ENCODE peak calls at places on chromosomes 13 and 19, in seven cellular contexts. H is T follicular helper cell; G is hepatocyte; P is GM23248; I is stimulated activated CD4-positive, alpha-beta T cell treated with anti-CD3 and anti-CD28 coated beads, Interleukin-4, amount 100 ng/mL, for 24 hours; S is effector memory CD8-positive, alpha-beta T cell; C is EL. L is an unnamed sample.

GRCh38 chr13:51122868-51123267 is 11.8 kb upstream of the C13orf42 start:
- DNase-seq in I (peak), G (peak), H (no peak), C (no peak), P (no peak), S (no peak), L (no peak)

GRCh38 chr19:47637550-47637949 is 28.6 kb downstream of the BICRA start:
- DNase-seq in C (peak), H (no peak), G (no peak), S (no peak), I (no peak), P (peak), L (no peak)

GRCh38 chr19:6877766-6878165 is 9.6 kb upstream of the ADGRE1 start:
- DNase-seq in C (no peak), I (no peak), P (no peak), G (no peak), H (no peak), S (no peak), L (no peak)

GRCh38 chr13:24149306-24150032 is 11.1 kb upstream of the SPATA13 start:
- DNase-seq in P (peak), G (no peak), C (peak), S (no peak), H (no peak), I (no peak), L (no peak)

GRCh38 chr13:43464578-43465264 is 322.1 kb downstream of the ENOX1 start:
- DNase-seq in S (no peak), C (no peak), H (no peak), P (no peak), I (no peak), G (no peak), L (no peak)

GRCh38 chr13:66266348-66266747 is 963.8 kb downstream of the PCDH9 start:
- DNase-seq in G (no peak), S (no peak), C (no peak), P (no peak), H (no peak), I (no peak), L (no peak)

GRCh38 chr13:27341616-27342015 is 71.0 kb downstream of the RASL11A start:
- DNase-seq in G (no peak), P (no peak), C (no peak), I (no peak), H (no peak), S (no peak), L (peak)

GRCh38 chr19:9940778-9941177 is 4.5 kb upstream of the OLFM2 start:
- DNase-seq in P (no peak), S (no peak), G (no peak), H (no peak), I (no peak), C (peak), L (no peak)

GRCh38 chr13:42561752-42562467 is 12.0 kb upstream of the TNFSF11 start:
- DNase-seq in S (no peak), H (no peak), C (no peak), I (peak), G (no peak), P (no peak), L (no peak)

GRCh38 chr19:42270346-42271044 is 1.4 kb downstream of the CIC start:
- DNase-seq in I (peak), S (peak), H (peak), C (peak), P (peak), G (no peak), L (peak)

GRCh38 chr13:102028846-102029245 is 373.0 kb downstream of the FGF14 start:
- DNase-seq in G (no peak), P (no peak), C (no peak), I (no peak), S (no peak), H (no peak), L (peak)

GRCh38 chr19:12847159-12848139 is 9.1 kb downstream of the MAST1 start:
- DNase-seq in S (peak), H (peak), G (peak), C (peak), P (peak), I (peak), L (peak)

GRCh38 chr19:47072323-47072722 is 23.9 kb upstream of the TMEM160 start:
- DNase-seq in H (no peak), I (no peak), C (no peak), S (no peak), G (no peak), P (no peak), L (no peak)

GRCh38 chr13:74115138-74115537 is 19.1 kb downstream of the KLF12 start:
- DNase-seq in G (no peak), C (peak), I (no peak), S (no peak), P (peak), H (no peak), L (no peak)

GRCh38 chr13:46509981-46510380 is 43.0 kb upstream of the LRCH1 start:
- DNase-seq in I (no peak), S (no peak), C (no peak), G (no peak), P (no peak), H (no peak), L (peak)

GRCh38 chr19:5536337-5536894 is 31.3 kb downstream of the TINCR start:
- DNase-seq in S (no peak), H (no peak), G (peak), P (peak), C (peak), I (no peak), L (peak)

L was measured in NCI-H69.